ENCODE peak calls at places on chromosomes 11 and 22, in four cellular contexts. M, W, I and J are unnamed samples.

GRCh38 chr11:104665631-104666030 is 232.6 kb downstream of the CASP12 start:
- DNase-seq in M (no peak), I (no peak), W (no peak), J (no peak)

GRCh38 chr11:64723117-64723906 is at the start of gene NRXN2:
- DNase-seq in W (peak), M (peak), I (peak), J (no peak)

GRCh38 chr11:67492801-67493547 is 10.1 kb downstream of the AIP start:
- DNase-seq in M (no peak), W (peak), I (no peak), J (no peak)

GRCh38 chr11:27390959-27391326 is 27.9 kb upstream of the CCDC34 start:
- DNase-seq in M (no peak), W (no peak), I (peak), J (peak)

GRCh38 chr11:70737816-70738630 is 339.7 kb downstream of the CTTN start:
- DNase-seq in M (no peak), I (no peak), W (no peak), J (no peak)

GRCh38 chr11:114162719-114163123 is 103.2 kb downstream of the ZBTB16 start:
- DNase-seq in W (peak), I (peak), M (peak), J (peak)

GRCh38 chr11:16047073-16047472 is 309.3 kb downstream of the SOX6 start:
- DNase-seq in W (no peak), M (no peak), I (no peak), J (no peak)

GRCh38 chr11:33980896-33981295 is 70.6 kb upstream of the CAPRIN1 start:
- DNase-seq in I (no peak), M (no peak), W (no peak), J (no peak)

GRCh38 chr11:1419811-1420210 is 30.1 kb downstream of the BRSK2 start:
- DNase-seq in M (no peak), W (no peak), I (no peak), J (no peak)

GRCh38 chr22:42399315-42400271 is 32.6 kb downstream of the NFAM1 start:
- DNase-seq in M (peak), W (peak), I (no peak), J (no peak)

GRCh38 chr22:22787805-22788459 is 99.7 kb upstream of the IGLL5 start:
- DNase-seq in I (no peak), M (peak), W (peak), J (peak)

GRCh38 chr11:134044514-134045284 is 24.2 kb upstream of the JAM3 start:
- DNase-seq in M (no peak), I (no peak), W (peak), J (no peak)

GRCh38 chr11:128039140-128040021 is 548.0 kb downstream of the ETS1 start:
- DNase-seq in I (peak), M (no peak), W (no peak), J (peak)

DNA sequence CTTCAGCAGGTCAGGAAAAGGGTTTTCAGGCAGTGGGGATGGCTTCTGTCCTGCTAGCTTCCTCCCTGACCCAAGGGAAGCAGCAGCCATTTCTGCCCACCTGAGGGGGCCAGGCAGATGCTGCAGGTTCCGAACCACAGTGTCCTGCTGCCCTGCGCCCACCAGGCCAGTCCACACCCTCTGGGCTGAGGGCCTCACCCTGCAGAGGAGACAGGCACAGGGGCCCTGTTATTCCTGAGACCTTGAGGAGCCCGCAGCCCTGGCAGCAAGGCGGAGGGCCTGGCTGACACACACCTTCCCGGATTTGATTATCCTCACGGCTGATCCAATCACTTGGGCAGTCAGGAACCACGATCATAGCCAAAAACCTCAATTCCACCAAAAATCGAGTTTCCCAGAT is 725.8 kb downstream of the BRD1 start:
- DNase-seq in M (no peak), I (no peak), W (no peak), J (no peak)
- H3K4me3 ChIP-seq in M (no peak), I (no peak), W (no peak), J (no peak)

GRCh38 chr22:43849731-43850130 is 12.6 kb downstream of the SULT4A1 start:
- DNase-seq in W (no peak), I (no peak), M (no peak), J (no peak)

GRCh38 chr22:43847376-43848289 is 14.7 kb downstream of the SULT4A1 start:
- DNase-seq in I (no peak), M (no peak), W (no peak), J (no peak)

GRCh38 chr22:43850529-43850928 is 11.8 kb downstream of the SULT4A1 start:
- DNase-seq in W (no peak), I (no peak), M (no peak), J (no peak)

GRCh38 chr22:43846966-43847365 is 15.3 kb downstream of the SULT4A1 start:
- DNase-seq in M (no peak), I (no peak), W (no peak), J (no peak)

DNA sequence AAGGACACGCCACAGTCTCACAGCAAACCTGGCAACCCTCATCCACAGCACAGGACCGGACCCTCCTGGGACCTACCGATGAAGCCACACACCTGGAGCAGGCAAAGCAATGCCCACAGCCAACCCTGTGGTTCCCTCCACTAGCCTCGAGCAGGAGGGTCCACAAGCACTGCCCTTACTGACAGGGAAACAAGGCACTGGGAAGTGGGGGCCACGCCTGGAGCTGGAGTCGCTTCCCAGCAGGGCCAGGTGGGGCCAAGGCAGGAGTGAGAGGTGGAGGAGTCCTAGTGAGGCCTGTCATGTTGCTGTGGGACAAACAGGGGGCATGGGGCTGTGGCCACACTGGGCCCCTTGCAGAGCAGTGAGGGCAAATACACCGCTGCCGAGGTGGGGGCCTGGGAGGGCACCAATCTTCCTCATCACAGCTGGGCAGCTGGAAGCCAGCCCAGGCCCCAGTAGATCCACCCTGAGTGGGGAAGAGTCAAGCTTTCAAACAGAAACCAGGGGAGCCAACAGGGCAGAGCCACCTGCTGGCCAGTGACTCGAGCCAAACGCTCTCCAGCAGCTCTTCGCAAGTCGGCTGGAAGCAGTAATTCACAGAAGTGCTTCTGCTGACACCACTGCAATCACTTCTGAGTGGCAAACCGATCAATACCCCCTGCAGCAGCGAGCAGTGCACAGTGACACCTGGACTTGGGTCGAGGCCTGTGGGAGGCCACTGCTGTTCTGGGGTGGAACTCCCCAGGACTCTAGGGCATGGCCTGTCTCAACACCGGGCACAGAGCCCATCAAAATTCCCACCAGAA is 13.7 kb downstream of the SULT4A1 start:
- DNase-seq in W (no peak), M (peak), I (no peak), J (no peak)
- TF ChIP-seq CTCF in W (no peak), M (peak), I (peak), J (peak)

DNA sequence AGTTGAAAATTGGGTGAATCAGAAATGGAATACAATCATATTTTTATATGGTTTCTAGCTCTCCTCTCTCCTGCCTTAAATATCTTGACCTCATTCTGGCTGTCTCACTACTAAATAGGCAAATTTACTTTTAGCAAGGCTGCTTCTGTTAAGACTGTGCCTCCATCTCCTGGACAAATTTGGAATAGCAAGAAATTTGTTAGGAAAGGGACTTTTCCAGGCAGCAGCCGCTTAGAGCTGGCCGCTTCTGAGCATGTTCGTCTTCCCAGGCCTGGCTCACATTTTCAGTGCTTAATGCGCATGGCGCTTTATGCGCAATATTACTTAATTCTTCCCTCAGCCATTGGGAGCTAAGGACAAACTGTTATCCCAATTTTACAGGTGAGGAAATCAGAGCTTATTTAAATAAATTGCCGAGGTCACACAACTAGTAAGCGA is 1.7 kb upstream of the PEX26 start:
- DNase-seq in W (no peak), M (peak), I (peak), J (peak)
- H3K4me3 ChIP-seq in W (no peak), M (no peak), I (no peak), J (no peak)

GRCh38 chr11:100801225-100801999 is 114.3 kb downstream of the ARHGAP42 start:
- DNase-seq in W (no peak), I (no peak), M (no peak), J (no peak)
- TF ChIP-seq CTCF in W (no peak), I (no peak), M (no peak), J (no peak)

DNA sequence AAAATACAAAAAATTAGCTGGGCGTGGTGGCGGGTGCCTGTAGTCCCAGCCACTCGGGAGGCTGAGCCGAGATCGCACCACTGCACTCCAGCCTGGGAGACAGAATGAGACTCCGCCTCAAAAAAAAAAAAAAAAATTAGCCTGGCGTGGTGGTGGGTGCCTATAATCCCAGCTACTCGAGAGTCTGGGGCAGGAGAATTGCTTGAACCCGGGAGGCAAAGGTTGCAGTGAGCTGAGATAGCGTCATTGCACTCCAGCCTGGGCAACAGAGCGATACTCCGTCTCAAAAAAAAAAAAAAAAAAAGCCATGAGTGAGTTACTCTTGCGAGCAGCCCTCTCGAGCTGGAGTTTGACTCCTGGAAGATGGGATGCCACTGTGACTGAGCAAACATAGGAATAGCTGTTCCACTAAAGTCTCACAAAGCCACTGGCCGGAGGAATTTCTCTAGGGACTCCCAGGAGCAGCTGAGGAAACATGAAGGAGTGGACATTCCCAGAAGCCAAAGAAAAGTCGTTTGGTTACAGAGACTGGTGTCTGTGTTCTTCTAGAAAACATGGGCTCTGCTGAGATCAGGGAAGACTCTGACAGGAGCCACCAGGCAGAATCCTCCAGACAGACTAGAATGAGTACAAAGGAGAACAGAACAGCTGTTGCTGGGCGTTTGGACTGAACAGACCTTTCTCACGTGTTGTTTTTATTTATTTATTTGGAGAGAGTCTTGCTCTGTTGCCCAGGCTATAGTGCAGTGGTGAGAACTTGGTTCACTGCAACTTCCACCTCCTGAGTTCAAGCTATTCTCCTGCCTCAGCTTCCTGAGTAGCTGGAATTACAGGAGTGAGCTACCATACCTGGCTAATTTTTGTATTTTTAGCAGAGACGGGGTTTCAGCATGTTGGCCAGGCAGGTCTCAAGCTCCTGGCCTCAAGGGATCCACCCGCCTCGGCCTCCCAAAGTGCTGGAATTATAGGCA is 32.4 kb upstream of the MYH9 start:
- DNase-seq in W (no peak), M (no peak), I (no peak), J (no peak)
- H3K4me3 ChIP-seq in W (no peak), M (no peak), I (no peak), J (no peak)

DNA sequence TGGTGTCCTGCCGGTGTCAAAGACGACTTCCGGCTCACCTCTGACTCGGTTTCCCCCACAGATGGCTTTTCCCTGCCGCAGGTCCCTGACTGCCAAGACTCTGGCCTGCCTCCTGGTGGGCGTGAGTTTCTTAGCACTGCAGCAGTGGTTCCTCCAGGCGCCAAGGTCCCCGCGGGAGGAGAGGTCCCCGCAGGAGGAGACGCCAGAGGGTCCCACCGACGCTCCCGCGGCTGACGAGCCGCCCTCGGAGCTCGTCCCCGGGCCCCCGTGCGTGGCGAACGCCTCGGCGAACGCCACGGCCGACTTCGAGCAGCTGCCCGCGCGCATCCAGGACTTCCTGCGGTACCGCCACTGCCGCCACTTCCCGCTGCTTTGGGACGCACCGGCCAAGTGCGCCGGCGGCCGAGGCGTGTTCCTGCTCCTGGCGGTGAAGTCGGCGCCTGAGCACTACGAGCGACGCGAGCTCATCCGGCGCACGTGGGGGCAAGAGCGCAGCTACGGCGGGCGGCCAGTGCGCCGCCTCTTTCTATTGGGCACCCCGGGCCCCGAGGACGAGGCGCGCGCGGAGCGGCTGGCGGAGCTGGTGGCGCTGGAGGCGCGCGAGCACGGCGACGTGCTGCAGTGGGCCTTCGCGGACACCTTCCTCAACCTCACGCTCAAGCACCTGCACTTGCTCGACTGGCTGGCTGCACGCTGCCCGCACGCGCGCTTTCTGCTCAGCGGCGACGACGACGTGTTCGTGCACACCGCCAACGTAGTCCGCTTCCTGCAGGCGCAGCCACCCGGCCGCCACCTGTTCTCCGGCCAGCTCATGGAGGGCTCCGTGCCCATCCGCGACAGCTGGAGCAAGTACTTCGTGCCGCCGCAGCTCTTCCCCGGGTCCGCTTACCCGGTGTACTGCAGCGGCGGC is 5.5 kb downstream of the B3GNT6 start:
- DNase-seq in M (no peak), W (peak), I (no peak), J (no peak)
- TF ChIP-seq CTCF in M (peak), W (no peak), I (peak), J (peak)

GRCh38 chr22:27791494-27792241 is 9.9 kb downstream of the MN1 start:
- DNase-seq in I (no peak), M (no peak), W (no peak), J (no peak)
- H3K4me3 ChIP-seq in I (peak), M (no peak), W (no peak), J (no peak)

GRCh38 chr11:110735431-110736157 is 23.4 kb upstream of the ARHGAP20 start:
- DNase-seq in M (no peak), W (no peak), I (no peak), J (no peak)

GRCh38 chr11:110734790-110735189 is 22.6 kb upstream of the ARHGAP20 start:
- DNase-seq in M (no peak), I (no peak), W (no peak), J (no peak)

GRCh38 chr11:110737591-110737990 is 25.4 kb upstream of the ARHGAP20 start:
- DNase-seq in W (no peak), M (no peak), I (no peak), J (no peak)

GRCh38 chr11:110736158-110736553 is 23.9 kb upstream of the ARHGAP20 start:
- DNase-seq in I (no peak), M (no peak), W (no peak), J (no peak)

DNA sequence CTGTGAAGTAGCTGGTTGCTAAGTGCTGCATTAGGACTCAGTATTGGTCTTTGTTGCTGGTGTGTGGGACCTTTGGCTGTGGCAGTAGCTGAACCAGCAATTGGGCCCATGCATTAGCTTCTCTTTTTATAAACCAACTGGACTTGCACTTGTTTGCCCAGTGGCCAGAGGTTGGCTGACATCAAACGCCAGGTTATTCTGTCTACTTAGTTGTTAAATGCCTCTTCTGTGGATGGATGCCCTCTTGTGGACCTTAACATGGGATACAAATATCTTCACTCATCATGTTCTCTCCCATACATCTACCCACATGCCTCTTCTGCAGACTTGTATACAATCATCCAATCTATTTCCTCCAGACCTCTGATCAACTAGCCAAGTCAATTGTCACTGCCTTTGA is 26.4 kb upstream of the ARHGAP20 start:
- DNase-seq in W (no peak), M (no peak), I (no peak), J (no peak)
- TF ChIP-seq CTCF in W (no peak), M (no peak), I (no peak), J (no peak)